ENCODE peak calls at places on chromosome 1, in six cellular contexts. E is mammary epithelial cell; D is GM12864; V is transverse colon; R is CD8-positive, alpha-beta T cell; C is tibial artery. J is an unnamed sample.

GRCh38 chr1:66366618-66367017 is 167.3 kb upstream of the SGIP1 start:
- DNase-seq in E (no peak), V (no peak), D (no peak), R (no peak), C (no peak), J (no peak)

GRCh38 chr1:39088658-39089057 is 62.5 kb downstream of the NDUFS5 start:
- DNase-seq in C (peak; percentile 9), R (no peak), V (no peak), E (no peak), D (no peak), J (no peak)

GRCh38 chr1:160005070-160005469 is 26.7 kb downstream of the PIGM start:
- DNase-seq in C (no peak), R (no peak), D (no peak), E (no peak), V (no peak), J (no peak)

GRCh38 chr1:194658090-194658439 is 1471.7 kb upstream of the B3GALT2 start:
- DNase-seq in C (no peak), E (peak; percentile 79), V (no peak), R (no peak), D (no peak), J (no peak)

GRCh38 chr1:210222288-210223006 is 10.1 kb upstream of the SERTAD4 start:
- DNase-seq in E (no peak), R (no peak), D (no peak), V (peak; percentile 59), C (no peak), J (no peak)

GRCh38 chr1:6485140-6485936 is 6.1 kb downstream of the PLEKHG5 start:
- DNase-seq in R (no peak), V (no peak), E (no peak), D (no peak), C (no peak), J (no peak)

GRCh38 chr1:222583079-222583478 is 6.7 kb downstream of the TAF1A start:
- DNase-seq in V (no peak), D (peak; percentile 44), R (no peak), C (no peak), E (no peak), J (no peak)

GRCh38 chr1:28971980-28972771 is 57.8 kb downstream of the EPB41 start:
- DNase-seq in C (no peak), V (no peak), E (peak; percentile 79), R (no peak), D (no peak), J (peak; percentile 91)

GRCh38 chr1:2788506-2789163 is 12.9 kb downstream of the TTC34 start:
- DNase-seq in V (no peak), C (peak; percentile 39), D (no peak), R (no peak), E (no peak), J (no peak)

GRCh38 chr1:160781129-160781808 is 14.7 kb upstream of the LY9 start:
- DNase-seq in C (no peak), D (no peak), R (no peak), V (peak; percentile 78), E (peak; percentile 34), J (no peak)

GRCh38 chr1:66505671-66506392 is 28.1 kb upstream of the SGIP1 start:
- DNase-seq in R (no peak), C (no peak), E (no peak), V (no peak), D (no peak), J (peak; percentile 83)

GRCh38 chr1:156748670-156749428 is 2.6 kb downstream of the HDGF start:
- DNase-seq in D (no peak), R (no peak), C (peak; percentile 81), E (peak; percentile 90), V (peak; percentile 79), J (peak; percentile 72)

GRCh38 chr1:225480825-225481434 is 53.1 kb upstream of the LBR start:
- DNase-seq in C (peak; percentile 66), E (peak; percentile 28), D (no peak), V (peak; percentile 79), R (peak; percentile 38), J (no peak)

GRCh38 chr1:117710710-117711109 is 104.9 kb downstream of the TENT5C start:
- DNase-seq in V (no peak), E (no peak), D (no peak), R (no peak), C (no peak), J (no peak)
- TF ChIP-seq CTCF in V (no peak), E (peak; percentile 30), D (peak; percentile 51), R (no peak), C (no peak), J (peak; percentile 39)

GRCh38 chr1:45501502-45501859 is 1.4 kb downstream of the MMACHC start:
- DNase-seq in C (no peak), R (no peak), V (no peak), E (no peak), D (no peak), J (no peak)
- H3K4me3 ChIP-seq in C (no peak overlapping the region), R (no peak overlapping the region), V (no peak overlapping the region), E (no peak overlapping the region), D (no peak overlapping the region), J (no peak overlapping the region)

DNA sequence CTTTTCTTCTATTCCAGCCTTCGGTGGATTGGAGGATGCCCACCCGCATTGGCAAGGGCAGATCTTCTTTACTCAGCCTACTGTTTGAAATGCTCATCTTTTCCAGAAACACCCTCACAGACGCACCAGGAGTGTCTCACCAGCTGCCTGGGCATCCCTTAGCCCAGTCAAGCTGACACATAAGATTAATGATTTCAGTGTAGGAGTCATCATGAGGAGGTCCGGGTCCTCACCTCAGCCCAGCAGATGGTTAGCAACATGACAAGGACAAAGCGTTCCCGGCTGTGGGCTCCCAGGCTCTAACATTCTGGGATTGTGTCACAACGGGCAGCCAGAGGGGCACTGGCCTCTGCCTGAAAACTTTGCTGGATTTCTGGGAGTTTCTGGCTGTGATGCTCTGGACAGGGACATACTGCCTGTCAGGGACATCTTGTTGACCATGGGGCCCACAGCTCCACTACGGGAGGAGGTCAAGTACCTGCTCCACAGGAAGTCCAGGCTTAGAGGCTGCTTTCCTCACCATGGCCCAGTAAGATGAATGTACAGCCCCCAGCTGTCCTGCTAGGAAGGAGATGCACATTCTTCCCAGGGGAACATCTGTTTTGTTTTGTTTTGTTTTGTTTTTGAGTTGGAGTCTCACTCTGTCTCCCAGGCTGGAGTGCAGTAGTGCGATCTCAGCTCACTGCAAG is 204.0 kb upstream of the COA6 start:
- DNase-seq in R (no peak), C (no peak), E (no peak), V (no peak), D (no peak), J (no peak)
- TF ChIP-seq CTCF in R (no peak), C (no peak), E (no peak), V (no peak), D (no peak), J (no peak)

GRCh38 chr1:36390411-36390810 is 4.7 kb upstream of the STK40 start:
- DNase-seq in D (no peak), R (no peak), E (no peak), V (no peak), C (no peak), J (no peak)

GRCh38 chr1:36392836-36393235 is 4.9 kb downstream of the LSM10 start:
- DNase-seq in C (no peak), V (no peak), E (no peak), D (no peak), R (no peak), J (no peak)

GRCh38 chr1:36396359-36396758 is 1.3 kb downstream of the LSM10 start:
- DNase-seq in R (no peak), D (no peak), E (no peak), V (no peak), C (no peak), J (no peak)

GRCh38 chr1:36391271-36391670 is 5.5 kb upstream of the STK40 start:
- DNase-seq in C (no peak), R (no peak), V (no peak), D (no peak), E (no peak), J (no peak)

GRCh38 chr1:36393686-36394085 is 4.0 kb downstream of the LSM10 start:
- DNase-seq in R (no peak), D (no peak), E (no peak), V (no peak), C (no peak), J (no peak)
- H3K4me3 ChIP-seq in R (no peak overlapping the region), D (no peak overlapping the region), E (no peak overlapping the region), V (no peak overlapping the region), C (no peak overlapping the region), J (no peak overlapping the region)

GRCh38 chr1:203281033-203281432 is 24.3 kb upstream of the BTG2 start:
- DNase-seq in V (no peak), D (no peak), E (peak; percentile 90), R (no peak), C (peak; percentile 54), J (no peak)
- TF ChIP-seq CTCF in V (no peak), D (no peak), E (peak; percentile 60), R (no peak), C (no peak), J (peak; percentile 48)

GRCh38 chr1:234499119-234500039 is 20.4 kb upstream of the TARBP1 start:
- DNase-seq in C (peak; percentile 96), V (peak; percentile 93), E (peak; percentile 84), R (peak; percentile 73), D (no peak), J (peak; percentile 93)
- H3K4me3 ChIP-seq in C (peak overlapping the region; percentile 30), V (no peak overlapping the region), E (peak overlapping the region; percentile 10), R (no peak overlapping the region), D (peak overlapping the region; percentile 8), J (peak overlapping the region; percentile 50)

GRCh38 chr1:244731651-244732050 is 78.7 kb downstream of the DESI2 start:
- DNase-seq in E (no peak), D (no peak), R (no peak), V (no peak), C (no peak), J (no peak)

GRCh38 chr1:244735404-244735803 is 82.5 kb downstream of the DESI2 start:
- DNase-seq in E (peak; percentile 83), V (no peak), C (no peak), R (no peak), D (no peak), J (no peak)

GRCh38 chr1:244732846-244733450 is 80.0 kb downstream of the DESI2 start:
- DNase-seq in V (no peak), R (no peak), E (no peak), C (no peak), D (no peak), J (no peak)

GRCh38 chr1:244730934-244731434 is 78.1 kb downstream of the DESI2 start:
- DNase-seq in D (no peak), E (no peak), V (no peak), C (no peak), R (no peak), J (no peak)

GRCh38 chr1:244730153-244730933 is 77.4 kb downstream of the DESI2 start:
- DNase-seq in V (peak; percentile 49), R (no peak), D (no peak), C (no peak), E (peak; percentile 23), J (peak; percentile 46)
- TF ChIP-seq CTCF in V (no peak), R (no peak), D (no peak), C (no peak), E (no peak), J (peak; percentile 7)

J was measured in fibroblast of the aortic adventitia.